ENCODE peak calls at places on chromosome 9, in six cellular contexts. O, D, C, V, G and F are unnamed samples.

GRCh38 chr9:124771867-124772621 is 933 bp upstream of the NR6A1 start:
- DNase-seq in O (peak; percentile 72), D (peak; percentile 86), C (peak; percentile 97), V (peak; percentile 75), G (peak; percentile 78), F (peak; percentile 74)

GRCh38 chr9:16126042-16126441 is 573.2 kb downstream of the CCDC171 start:
- DNase-seq in O (no peak), D (no peak), C (no peak), V (no peak), G (no peak), F (no peak)

GRCh38 chr9:87535817-87536539 is 38.3 kb downstream of the DAPK1 start:
- DNase-seq in O (peak; percentile 64), D (no peak), C (no peak), V (no peak), G (no peak), F (no peak)

GRCh38 chr9:131038256-131039128 is 29.5 kb downstream of the LAMC3 start:
- DNase-seq in O (no peak), D (no peak), C (no peak), V (no peak), G (no peak), F (no peak)

GRCh38 chr9:129262261-129262660 is 84.2 kb upstream of the IER5L start:
- DNase-seq in O (no peak), D (no peak), C (peak; percentile 54), V (peak; percentile 14), G (no peak), F (no peak)

GRCh38 chr9:35611230-35611797 is 6.3 kb downstream of the TESK1 start:
- DNase-seq in O (no peak), D (no peak), C (peak; percentile 28), V (no peak), G (no peak), F (no peak)

GRCh38 chr9:136814725-136815421 is 7.1 kb downstream of the RABL6 start:
- DNase-seq in O (no peak), D (no peak), C (no peak), V (no peak), G (no peak), F (no peak)

GRCh38 chr9:36486933-36487481 is 85.7 kb upstream of the MELK start:
- DNase-seq in O (peak; percentile 71), D (peak; percentile 77), C (no peak), V (peak; percentile 74), G (peak; percentile 41), F (no peak)

GRCh38 chr9:112029921-112030444 is 133.4 kb downstream of the UGCG start:
- DNase-seq in O (no peak), D (no peak), C (peak; percentile 74), V (no peak), G (peak; percentile 41), F (no peak)

GRCh38 chr9:137070906-137071275 is 534 bp upstream of the SAPCD2 start:
- DNase-seq in O (no peak), D (peak; percentile 74), C (no peak), V (no peak), G (no peak), F (no peak)

GRCh38 chr9:126937444-126937843 is 22.9 kb downstream of the RALGPS1 start:
- DNase-seq in O (no peak), D (no peak), C (no peak), V (no peak), G (no peak), F (no peak)

GRCh38 chr9:117927354-117927753 is 223.2 kb downstream of the TLR4 start:
- DNase-seq in O (no peak), D (no peak), C (no peak), V (no peak), G (no peak), F (no peak)

GRCh38 chr9:89144242-89144641 is 34.4 kb downstream of the SHC3 start:
- DNase-seq in O (no peak), D (no peak), C (no peak), V (no peak), G (no peak), F (no peak)